ENCODE peak calls at places on chromosome 2, in nine cellular contexts. H is NAMALWA; P is heart right ventricle; G is memory B cell; K is HepG2; C is AG10803; L is WTC11; Y is stimulated activated CD8-positive, alpha-beta memory T cell treated with anti-CD3 and anti-CD28 coated beads, Interleukin-2, amount 100 ng/mL, for 1 hour; T is anterior cingulate cortex. O is an unnamed sample.

GRCh38 chr2:184197413-184197812 is 400.9 kb upstream of the ZNF804A start:
- DNase-seq in H (no peak), Y (no peak), L (no peak), K (no peak), G (no peak), P (no peak), C (no peak), T (no peak), O (no peak)

GRCh38 chr2:230011617-230012016 is 57.1 kb downstream of the SLC16A14 start:
- DNase-seq in C (peak), H (no peak), K (no peak), Y (no peak), L (no peak), P (no peak), T (no peak), G (no peak), O (no peak)

GRCh38 chr2:64447317-64448060 is 6.5 kb upstream of the LGALSL start:
- DNase-seq in C (no peak), P (no peak), K (no peak), Y (no peak), L (no peak), T (no peak), H (no peak), G (no peak), O (no peak)

GRCh38 chr2:198321522-198322088 is 517.2 kb downstream of the PLCL1 start:
- DNase-seq in L (no peak), H (no peak), K (no peak), G (no peak), C (no peak), P (no peak), T (no peak), Y (no peak), O (no peak)

GRCh38 chr2:3465844-3466481 is 53.4 kb downstream of the ADI1 start:
- DNase-seq in K (peak), T (no peak), G (no peak), L (no peak), Y (no peak), H (no peak), P (no peak), C (peak), O (peak)

GRCh38 chr2:198098918-198099317 is 294.5 kb downstream of the PLCL1 start:
- DNase-seq in P (no peak), H (no peak), T (no peak), Y (no peak), C (peak), K (no peak), G (no peak), L (peak), O (no peak)

GRCh38 chr2:182655750-182656149 is 60.3 kb upstream of the DNAJC10 start:
- DNase-seq in H (no peak), G (no peak), K (no peak), P (no peak), C (no peak), L (no peak), Y (no peak), T (no peak), O (no peak)

GRCh38 chr2:75870654-75871137 is 160.0 kb upstream of the GCFC2 start:
- DNase-seq in Y (no peak), P (no peak), G (no peak), H (no peak), K (no peak), C (no peak), L (no peak), T (no peak), O (no peak)

GRCh38 chr2:152370783-152371182 is 35.8 kb downstream of the FMNL2 start:
- DNase-seq in Y (no peak), H (no peak), G (no peak), K (no peak), L (no peak), P (no peak), T (no peak), C (no peak), O (no peak)

GRCh38 chr2:174585111-174585510 is 12.5 kb downstream of the WIPF1 start:
- DNase-seq in H (no peak), C (no peak), P (no peak), T (no peak), G (no peak), Y (no peak), L (no peak), K (peak), O (no peak)

GRCh38 chr2:119606674-119607073 is 62.4 kb downstream of the CFAP221 start:
- DNase-seq in G (no peak), L (no peak), H (no peak), K (no peak), T (no peak), C (no peak), Y (no peak), P (no peak), O (no peak)

GRCh38 chr2:234027646-234028045 is 22.9 kb upstream of the SPP2 start:
- DNase-seq in C (no peak), K (no peak), L (no peak), P (no peak), G (no peak), Y (no peak), H (no peak), T (no peak), O (no peak)

GRCh38 chr2:188629890-188630483 is 338.3 kb downstream of the GULP1 start:
- DNase-seq in C (peak), K (no peak), H (no peak), L (no peak), T (no peak), G (no peak), P (no peak), Y (no peak), O (no peak)

GRCh38 chr2:70726947-70727725 is 40.9 kb downstream of the ADD2 start:
- DNase-seq in C (peak), Y (no peak), L (no peak), H (no peak), G (no peak), K (no peak), P (no peak), T (no peak), O (no peak)

GRCh38 chr2:178392215-178392614 is 58.8 kb downstream of the PRKRA start:
- DNase-seq in Y (no peak), H (no peak), L (no peak), G (no peak), T (no peak), P (no peak), C (peak), K (no peak), O (no peak)

GRCh38 chr2:128568106-128568505 is 249.4 kb upstream of the HS6ST1 start:
- DNase-seq in Y (no peak), T (no peak), H (no peak), L (peak), P (no peak), K (no peak), C (no peak), G (no peak), O (no peak)

GRCh38 chr2:204468689-204469429 is 76.4 kb upstream of the PARD3B start:
- DNase-seq in P (no peak), L (no peak), G (no peak), H (no peak), K (no peak), T (no peak), C (peak), Y (no peak), O (no peak)

GRCh38 chr2:237915576-237915975 is 51.2 kb upstream of the UBE2F start:
- DNase-seq in K (no peak), P (no peak), T (no peak), H (no peak), C (no peak), G (no peak), L (no peak), Y (no peak), O (no peak)

GRCh38 chr2:207042155-207042554 is 102.8 kb downstream of the CPO start:
- DNase-seq in Y (no peak), L (no peak), K (no peak), G (no peak), H (no peak), C (no peak), P (no peak), T (no peak), O (no peak)

GRCh38 chr2:109457811-109458210 is 156.0 kb downstream of the SEPTIN10 start:
- DNase-seq in K (no peak), L (no peak), C (no peak), H (peak), G (no peak), T (no peak), P (no peak), Y (no peak), O (no peak)

GRCh38 chr2:235920216-235920615 is 248.0 kb downstream of the GBX2 start:
- DNase-seq in T (no peak), C (no peak), K (no peak), P (no peak), H (no peak), L (no peak), Y (no peak), G (no peak), O (no peak)

GRCh38 chr2:100643906-100644501 is 81.2 kb downstream of the PDCL3 start:
- DNase-seq in K (no peak), Y (no peak), T (no peak), L (no peak), H (no peak), G (no peak), C (no peak), P (no peak), O (no peak)

GRCh38 chr2:201156051-201156450 is 26.9 kb upstream of the CASP10 start:
- DNase-seq in H (no peak), G (no peak), K (no peak), Y (no peak), P (no peak), C (no peak), T (no peak), L (no peak), O (no peak)

GRCh38 chr2:61885896-61886603 is 2.4 kb downstream of the CCT4 start:
- DNase-seq in L (no peak), K (no peak), P (no peak), H (no peak), G (no peak), Y (no peak), C (no peak), T (no peak), O (no peak)